ENCODE peak calls at places on chromosomes 7 and 10, in five cellular contexts. W, U, J, V and K are unnamed samples.

GRCh38 chr7:19369182-19369581 is 224.0 kb upstream of the FERD3L start:
- DNase-seq in J (no peak), W (no peak), U (no peak), V (no peak), K (no peak)

GRCh38 chr10:103125323-103126267 is 67.5 kb downstream of the NT5C2 start:
- DNase-seq in J (no peak), U (no peak), W (no peak), V (no peak), K (no peak)

GRCh38 chr10:123858039-123858740 is 33.4 kb downstream of the CPXM2 start:
- DNase-seq in J (no peak), V (no peak), U (no peak), W (no peak), K (no peak)

GRCh38 chr10:122649903-122650302 is 49.7 kb downstream of the C10orf120 start:
- DNase-seq in V (no peak), U (no peak), J (no peak), W (no peak), K (no peak)

GRCh38 chr7:134701272-134701671 is 54.6 kb downstream of the BPGM start:
- DNase-seq in V (no peak), J (no peak), U (no peak), W (no peak), K (no peak)

GRCh38 chr7:97116308-97116707 is 1.2 kb upstream of the SDHAF3 start:
- DNase-seq in W (no peak), V (no peak), U (no peak), J (no peak), K (no peak)

GRCh38 chr10:115092555-115093285 is 445 bp upstream of the ATRNL1 start:
- DNase-seq in V (no peak), U (peak; percentile 16), J (no peak), W (no peak), K (no peak)

GRCh38 chr7:94011714-94012353 is 7.7 kb upstream of the BET1 start:
- DNase-seq in U (no peak), J (no peak), W (no peak), V (no peak), K (no peak)

GRCh38 chr7:45597286-45597984 is 23.3 kb downstream of the ADCY1 start:
- DNase-seq in J (no peak), V (no peak), W (no peak), U (no peak), K (no peak)

GRCh38 chr7:13800694-13801448 is 188.6 kb downstream of the ETV1 start:
- DNase-seq in J (peak; percentile 70), W (peak; percentile 20), U (no peak), V (no peak), K (peak; percentile 87)

GRCh38 chr10:28382520-28383269 is 79.8 kb upstream of the MPP7 start:
- DNase-seq in V (no peak), U (no peak), W (no peak), J (no peak), K (no peak)

GRCh38 chr7:152907042-152907761 is 147.7 kb downstream of the ACTR3B start:
- DNase-seq in J (no peak), W (no peak), U (no peak), V (no peak), K (no peak)

GRCh38 chr10:63206997-63207952 is 74.1 kb downstream of the NRBF2 start:
- DNase-seq in W (no peak), U (no peak), J (no peak), V (no peak), K (peak; percentile 66)

GRCh38 chr10:45809829-45810228 is 37.5 kb downstream of the AGAP4 start:
- DNase-seq in U (no peak), J (no peak), V (no peak), W (no peak), K (no peak)

GRCh38 chr10:43856299-43856698 is 207.6 kb upstream of the ZNF32 start:
- DNase-seq in W (no peak), J (no peak), V (no peak), U (no peak), K (no peak)

GRCh38 chr10:87750001-87750651 is 67.9 kb downstream of the ATAD1 start:
- DNase-seq in J (no peak), W (no peak), U (no peak), V (no peak), K (no peak)

GRCh38 chr10:13839430-13839986 is 252.7 kb downstream of the PRPF18 start:
- DNase-seq in W (peak; percentile 83), U (no peak), J (peak; percentile 76), V (no peak), K (no peak)

GRCh38 chr7:80842479-80842797 is 76.4 kb downstream of the SEMA3C start:
- DNase-seq in U (no peak), J (no peak), W (no peak), V (no peak), K (no peak)

GRCh38 chr7:158239290-158239981 is 348.2 kb downstream of the PTPRN2 start:
- DNase-seq in J (no peak), U (no peak), V (no peak), W (no peak), K (no peak)

GRCh38 chr7:143960813-143961610 is 6.4 kb downstream of the OR2F1 start:
- DNase-seq in V (no peak), U (no peak), W (no peak), J (no peak), K (no peak)

GRCh38 chr7:99860281-99861127 is 16.3 kb downstream of the OR2AE1 start:
- DNase-seq in V (no peak), J (peak; percentile 71), W (no peak), U (peak; percentile 46), K (no peak)

GRCh38 chr7:151311294-151311864 is 30.2 kb upstream of the NUB1 start:
- DNase-seq in J (no peak), U (no peak), V (no peak), W (no peak), K (no peak)

GRCh38 chr7:77353407-77353721 is 62.8 kb downstream of the GSAP start:
- DNase-seq in J (no peak), U (no peak), V (no peak), W (no peak), K (no peak)

GRCh38 chr7:36506820-36507219 is 117.2 kb downstream of the ANLN start:
- DNase-seq in W (no peak), J (no peak), V (no peak), U (no peak), K (no peak)

GRCh38 chr10:111076191-111076681 is 593 bp upstream of the ADRA2A start:
- DNase-seq in U (peak; percentile 66), J (peak; percentile 82), W (peak; percentile 12), V (peak; percentile 42), K (no peak)

GRCh38 chr10:131315343-131315742 is 3.8 kb upstream of the TCERG1L start:
- DNase-seq in W (no peak), U (no peak), J (no peak), V (no peak), K (no peak)

GRCh38 chr10:89853796-89854195 is 152.4 kb downstream of the KIF20B start:
- DNase-seq in W (no peak), U (no peak), V (no peak), J (no peak), K (no peak)

GRCh38 chr7:149292101-149292823 is 30.3 kb downstream of the ZNF783 start:
- DNase-seq in U (no peak), W (no peak), V (no peak), J (no peak), K (no peak)

GRCh38 chr7:100516135-100516812 is 22.7 kb upstream of the AGFG2 start:
- DNase-seq in U (peak; percentile 15), W (peak; percentile 79), J (peak; percentile 55), V (peak; percentile 32), K (no peak)

GRCh38 chr10:62900829-62901571 is 84.8 kb upstream of the EGR2 start:
- DNase-seq in W (no peak), U (no peak), J (no peak), V (no peak), K (no peak)

GRCh38 chr7:137130751-137131158 is 212.8 kb downstream of the PTN start:
- DNase-seq in J (no peak), W (no peak), U (no peak), V (no peak), K (no peak)

GRCh38 chr7:36286241-36286640 is 103.4 kb upstream of the ANLN start:
- DNase-seq in J (no peak), W (no peak), V (no peak), U (no peak), K (no peak)

GRCh38 chr10:93261961-93262610 is 188.4 kb downstream of the CYP26A1 start:
- DNase-seq in V (no peak), W (no peak), U (no peak), J (no peak), K (no peak)

GRCh38 chr7:112926018-112926417 is 135.8 kb upstream of the TMEM168 start:
- DNase-seq in U (no peak), J (no peak), W (no peak), V (no peak), K (no peak)

GRCh38 chr7:105097619-105098018 is 83.6 kb downstream of the KMT2E start:
- DNase-seq in V (no peak), W (peak; percentile 37), J (peak; percentile 24), U (no peak), K (peak; percentile 42)